ENCODE peak calls at places on chromosomes 4 and X, in seven cellular contexts. V is activated CD8-positive, alpha-beta T cell treated with anti-CD3 and anti-CD28 coated beads, Interleukin-2, amount 10 ng/mL, durations not matched to agents 7 days and 5 days; B is GM12865; F is SW 1271; S is lower leg skin; M is endodermal cell; E is stimulated activated naive CD8-positive, alpha-beta T cell treated with anti-CD3 and anti-CD28 coated beads, Interleukin-15, amount 100 ng/mL, for 72 hours. W is an unnamed sample.

GRCh38 chrX:115525486-115525885 is 35.5 kb upstream of the PLS3 start:
- DNase-seq in V (no peak), B (no peak), F (no peak), S (no peak), M (no peak), E (no peak), W (no peak)

GRCh38 chrX:20547649-20548051 is 280.9 kb upstream of the RPS6KA3 start:
- DNase-seq in V (no peak), B (peak), F (no peak), S (no peak), M (no peak), E (no peak), W (no peak)

GRCh38 chr4:127249066-127249766 is 383.5 kb upstream of the INTU start:
- DNase-seq in V (no peak), B (no peak), F (no peak), S (no peak), M (no peak), E (no peak), W (no peak)

GRCh38 chr4:87649980-87650379 is at the start of gene DMP1:
- DNase-seq in V (no peak), B (no peak), F (no peak), S (no peak), M (no peak), E (no peak), W (no peak)

GRCh38 chrX:42524374-42524773 is 253.6 kb downstream of the PPP1R2C start:
- DNase-seq in V (no peak), B (no peak), F (no peak), S (no peak), M (no peak), E (no peak), W (no peak)

GRCh38 chrX:38694394-38694793 is 106.9 kb upstream of the MID1IP1 start:
- DNase-seq in V (no peak), B (no peak), F (no peak), S (no peak), M (no peak), E (no peak), W (no peak)

GRCh38 chr4:118729287-118730286 is 44.4 kb downstream of the METTL14 start:
- DNase-seq in V (peak), B (no peak), F (no peak), S (no peak), M (no peak), E (no peak), W (no peak)

GRCh38 chr4:184815046-184815877 is 10.5 kb downstream of the ACSL1 start:
- DNase-seq in V (no peak), B (peak), F (no peak), S (peak), M (peak), E (no peak), W (no peak)

GRCh38 chr4:26267087-26267486 is 53.7 kb upstream of the RBPJ start:
- DNase-seq in V (no peak), B (no peak), F (no peak), S (peak), M (no peak), E (no peak), W (no peak)